ENCODE peak calls at places on chromosomes 2 and 18, in five cellular contexts. V is upper lobe of left lung; F is stimulated activated CD4-positive, alpha-beta T cell treated with anti-CD3 and anti-CD28 coated beads, Interleukin-2, amount 100 ng/mL, for 48 hours; Y is AG08395; W is NCI-H460. R is an unnamed sample.

GRCh38 chr18:74489631-74490030 is 6.5 kb upstream of the CNDP2 start:
- DNase-seq in V (no peak), F (no peak), Y (peak), W (no peak), R (no peak)

GRCh38 chr18:22230403-22231042 is 61.1 kb downstream of the GATA6 start:
- DNase-seq in Y (no peak), V (no peak), F (no peak), W (no peak), R (no peak)

GRCh38 chr2:11701831-11702301 is 31.9 kb upstream of the NTSR2 start:
- DNase-seq in W (no peak), Y (no peak), V (peak), F (no peak), R (no peak)

GRCh38 chr2:1553671-1554295 is 140.5 kb downstream of the TPO start:
- DNase-seq in Y (peak), V (no peak), W (no peak), F (no peak), R (no peak)

GRCh38 chr18:78610646-78611045 is 369.0 kb upstream of the SALL3 start:
- DNase-seq in F (no peak), W (no peak), Y (no peak), V (no peak), R (no peak)

GRCh38 chr2:30757737-30758136 is 49.5 kb downstream of the CAPN13 start:
- DNase-seq in Y (no peak), W (no peak), V (no peak), F (no peak), R (no peak)

GRCh38 chr2:33380001-33380609 is 96.3 kb upstream of the RASGRP3 start:
- DNase-seq in V (no peak), Y (no peak), W (peak), F (no peak), R (peak)

GRCh38 chr18:47903809-47904208 is 26.6 kb downstream of the SMAD2 start:
- DNase-seq in W (no peak), F (no peak), Y (no peak), V (no peak), R (no peak)

GRCh38 chr2:69798466-69798908 is 31.0 kb upstream of the GMCL1 start:
- DNase-seq in V (peak), W (no peak), F (no peak), Y (peak), R (no peak)

GRCh38 chr2:119888673-119889072 is 124.2 kb upstream of the EPB41L5 start:
- DNase-seq in F (no peak), V (no peak), Y (peak), W (no peak), R (no peak)

GRCh38 chr2:122545821-122546220 is 790.4 kb downstream of the TSN start:
- DNase-seq in V (no peak), F (no peak), W (no peak), Y (no peak), R (no peak)

GRCh38 chr2:177429688-177430325 is 37.2 kb downstream of the AGPS start:
- DNase-seq in V (no peak), Y (peak), W (no peak), F (no peak), R (no peak)